ENCODE peak calls at places on chromosomes 1 and 21, in eight cellular contexts. U is GM23338, Z is mammary epithelial cell, C is hepatocyte, G is neural progenitor cell, D is fibroblast of lung, F is PC-3, N is endothelial cell of umbilical vein. I is an unnamed sample.

GRCh38 chr1:50422946-50423669 is at the start of gene DMRTA2:
- DNase-seq in U (peak), Z (peak), C (no peak), G (peak), D (peak), F (no peak), N (peak), I (no peak)

GRCh38 chr1:237972186-237972585 is 81.5 kb upstream of the ZP4 start:
- DNase-seq in U (no peak), Z (no peak), C (no peak), G (no peak), D (no peak), F (no peak), N (no peak), I (no peak)

GRCh38 chr1:206556047-206556747 is 48.9 kb downstream of the RASSF5 start:
- DNase-seq in U (no peak), Z (no peak), C (no peak), G (no peak), D (no peak), F (peak), N (no peak), I (no peak)

GRCh38 chr1:84726593-84727275 is 36.5 kb upstream of the SSX2IP start:
- DNase-seq in U (no peak), Z (no peak), C (no peak), G (no peak), D (peak), F (peak), N (peak), I (no peak)

GRCh38 chr1:178538192-178538916 is 25.4 kb downstream of the TEX35 start:
- DNase-seq in U (no peak), Z (peak), C (peak), G (no peak), D (peak), F (peak), N (no peak), I (no peak)

GRCh38 chr1:186164773-186165172 is 210.3 kb downstream of the TPR start:
- DNase-seq in U (no peak), Z (no peak), C (no peak), G (no peak), D (no peak), F (peak), N (no peak), I (no peak)

GRCh38 chr1:158105342-158105741 is 75.4 kb upstream of the CD1D start:
- DNase-seq in U (peak), Z (no peak), C (no peak), G (no peak), D (no peak), F (no peak), N (no peak), I (no peak)

GRCh38 chr21:33199516-33200217 is 30.1 kb upstream of the IFNAR2 start:
- DNase-seq in U (peak), Z (peak), C (peak), G (peak), D (peak), F (peak), N (peak), I (peak)

GRCh38 chr1:45012639-45013278 is 705 bp downstream of the UROD start:
- DNase-seq in U (peak), Z (peak), C (peak), G (peak), D (peak), F (peak), N (peak), I (no peak)

GRCh38 chr1:216210081-216210480 is 213.2 kb downstream of the USH2A start:
- DNase-seq in U (no peak), Z (no peak), C (no peak), G (no peak), D (peak), F (peak), N (no peak), I (no peak)

GRCh38 chr1:55043011-55043410 is 3.7 kb downstream of the PCSK9 start:
- DNase-seq in U (no peak), Z (no peak), C (no peak), G (no peak), D (no peak), F (no peak), N (no peak), I (no peak)

GRCh38 chr21:45562401-45562800 is 20.2 kb upstream of the SLC19A1 start:
- DNase-seq in U (no peak), Z (no peak), C (no peak), G (no peak), D (peak), F (no peak), N (no peak), I (no peak)

GRCh38 chr1:59071289-59071688 is 225.6 kb upstream of the FGGY start:
- DNase-seq in U (no peak), Z (no peak), C (no peak), G (no peak), D (no peak), F (no peak), N (no peak), I (no peak)

GRCh38 chr1:31637915-31638673 is 6.6 kb downstream of the PEF1 start:
- DNase-seq in U (no peak), Z (peak), C (no peak), G (no peak), D (no peak), F (no peak), N (no peak), I (no peak)

GRCh38 chr1:204255966-204256365 is 42.2 kb upstream of the GOLT1A start:
- DNase-seq in U (peak), Z (no peak), C (no peak), G (no peak), D (peak), F (no peak), N (peak), I (no peak)

GRCh38 chr1:108590947-108591346 is 31.0 kb downstream of the EEIG2 start:
- DNase-seq in U (peak), Z (peak), C (peak), G (no peak), D (peak), F (peak), N (peak), I (no peak)

GRCh38 chr1:50796277-50796676 is 163.8 kb downstream of the FAF1 start:
- DNase-seq in U (no peak), Z (no peak), C (no peak), G (no peak), D (no peak), F (no peak), N (peak), I (no peak)

GRCh38 chr1:112956503-112957132 is 622 bp upstream of the SLC16A1 start:
- DNase-seq in U (peak), Z (peak), C (peak), G (peak), D (no peak), F (no peak), N (no peak), I (no peak)

GRCh38 chr1:84538599-84538998 is 32.2 kb upstream of the GNG5 start:
- DNase-seq in U (no peak), Z (no peak), C (no peak), G (no peak), D (no peak), F (no peak), N (no peak), I (no peak)

GRCh38 chr1:197918815-197919522 is 1.8 kb downstream of the LHX9 start:
- DNase-seq in U (no peak), Z (no peak), C (no peak), G (peak), D (no peak), F (no peak), N (peak), I (no peak)

GRCh38 chr1:54256756-54257155 is 56.8 kb downstream of the MRPL37 start:
- DNase-seq in U (no peak), Z (no peak), C (peak), G (no peak), D (no peak), F (no peak), N (no peak), I (no peak)

GRCh38 chr21:37784591-37785318 is 131.5 kb downstream of the KCNJ6 start:
- DNase-seq in U (no peak), Z (no peak), C (no peak), G (no peak), D (no peak), F (no peak), N (no peak), I (no peak)

GRCh38 chr1:24465638-24466037 is 37.0 kb upstream of the RCAN3 start:
- DNase-seq in U (no peak), Z (no peak), C (no peak), G (no peak), D (no peak), F (no peak), N (no peak), I (no peak)

GRCh38 chr1:205500240-205501218 is 3.9 kb upstream of the CDK18 start:
- DNase-seq in U (peak), Z (peak), C (no peak), G (no peak), D (peak), F (peak), N (no peak), I (no peak)

GRCh38 chr1:159803946-159804695 is 2.0 kb downstream of the FCRL6 start:
- DNase-seq in U (peak), Z (no peak), C (no peak), G (no peak), D (no peak), F (no peak), N (no peak), I (no peak)
- TF ChIP-seq CTCF in U (peak), Z (no peak), C (no peak), G (no peak), D (no peak), F (no peak), N (no peak), I (peak)

GRCh38 chr1:231162300-231162969 is 577 bp downstream of the TRIM67 start:
- DNase-seq in U (peak), Z (peak), C (peak), G (peak), D (peak), F (no peak), N (peak), I (no peak)

GRCh38 chr1:231161711-231162299 is at the start of gene TRIM67:
- DNase-seq in U (peak), Z (no peak), C (peak), G (peak), D (peak), F (no peak), N (peak), I (no peak)

GRCh38 chr1:231159202-231159962 is 2.5 kb upstream of the TRIM67 start:
- DNase-seq in U (no peak), Z (no peak), C (no peak), G (no peak), D (no peak), F (no peak), N (no peak), I (no peak)

GRCh38 chr1:231159963-231160761 is 1.7 kb upstream of the TRIM67 start:
- DNase-seq in U (no peak), Z (no peak), C (no peak), G (no peak), D (no peak), F (no peak), N (no peak), I (no peak)

DNA sequence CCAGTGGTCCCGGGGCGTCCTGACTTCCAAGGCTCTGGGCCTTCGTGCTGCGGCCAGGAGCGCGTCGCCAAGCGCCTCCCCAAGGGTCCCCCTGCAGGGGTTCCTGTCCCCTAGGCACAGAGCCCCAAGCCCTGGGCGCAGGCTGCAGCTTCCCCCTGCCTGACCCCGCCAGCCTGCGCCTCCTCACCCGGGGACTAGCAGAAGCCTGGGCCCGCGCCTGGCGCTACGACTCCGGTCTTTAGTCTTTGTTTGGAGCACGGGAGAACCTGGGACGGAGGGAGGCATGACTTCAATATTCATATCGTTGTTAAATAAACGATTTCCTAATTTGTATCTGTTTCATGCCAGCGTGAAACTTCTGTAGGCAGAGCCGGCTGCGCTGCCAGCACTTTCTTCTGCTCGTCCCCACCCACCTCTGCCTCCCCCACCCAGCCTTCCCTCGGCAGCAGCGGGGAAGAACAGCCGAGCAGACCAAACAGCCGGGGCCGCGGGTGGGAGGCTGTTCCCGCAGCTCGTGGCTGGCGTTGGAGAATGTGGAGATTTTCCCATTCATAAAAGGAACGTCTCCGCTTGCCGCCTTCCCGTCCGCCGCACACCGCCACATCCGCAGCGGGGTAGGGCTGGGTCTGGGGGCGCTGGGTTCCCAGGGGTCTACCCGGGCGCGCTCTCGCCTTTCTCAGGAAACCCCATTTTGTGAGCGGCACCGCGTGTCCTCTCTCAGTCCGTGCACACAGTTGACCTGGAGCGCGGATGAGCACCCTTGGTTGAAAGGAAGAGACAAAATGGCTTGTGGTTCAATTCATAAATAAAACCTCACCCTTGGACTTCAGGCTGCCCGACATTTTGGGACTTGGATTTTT is 777 bp upstream of the TRIM67 start:
- DNase-seq in U (peak), Z (no peak), C (no peak), G (peak), D (no peak), F (no peak), N (no peak), I (no peak)
- TF ChIP-seq EZH2 in U (peak), Z (peak), C (no peak), G (peak), D (no peak), F (no peak), N (peak), I (no peak)

DNA sequence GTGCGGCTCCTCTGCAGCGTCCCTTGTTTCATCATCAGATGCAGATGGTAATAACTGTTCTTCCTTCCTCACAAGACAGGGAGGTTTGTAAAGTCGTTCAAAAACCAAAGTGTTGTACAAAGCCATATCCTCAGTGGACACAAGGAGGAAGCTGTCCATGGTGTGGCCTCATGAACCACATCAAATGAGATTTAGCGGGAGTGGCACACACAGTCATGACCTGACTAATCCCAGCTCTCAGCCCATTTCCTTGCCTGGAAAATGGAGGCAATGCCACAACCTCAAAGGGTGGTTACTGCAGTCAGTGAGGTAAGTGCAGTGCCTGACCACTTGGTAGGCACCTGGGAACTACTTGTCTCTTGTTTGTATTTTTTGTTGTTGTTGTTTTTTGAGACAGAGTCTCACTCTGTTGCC is 13.4 kb downstream of the ENTREP3 start:
- DNase-seq in U (no peak), Z (no peak), C (no peak), G (no peak), D (no peak), F (peak), N (no peak), I (no peak)
- H2AFZ ChIP-seq in U (no peak), Z (no peak), C (no peak), G (no peak), D (no peak), F (no peak), N (no peak), I (no peak)

DNA sequence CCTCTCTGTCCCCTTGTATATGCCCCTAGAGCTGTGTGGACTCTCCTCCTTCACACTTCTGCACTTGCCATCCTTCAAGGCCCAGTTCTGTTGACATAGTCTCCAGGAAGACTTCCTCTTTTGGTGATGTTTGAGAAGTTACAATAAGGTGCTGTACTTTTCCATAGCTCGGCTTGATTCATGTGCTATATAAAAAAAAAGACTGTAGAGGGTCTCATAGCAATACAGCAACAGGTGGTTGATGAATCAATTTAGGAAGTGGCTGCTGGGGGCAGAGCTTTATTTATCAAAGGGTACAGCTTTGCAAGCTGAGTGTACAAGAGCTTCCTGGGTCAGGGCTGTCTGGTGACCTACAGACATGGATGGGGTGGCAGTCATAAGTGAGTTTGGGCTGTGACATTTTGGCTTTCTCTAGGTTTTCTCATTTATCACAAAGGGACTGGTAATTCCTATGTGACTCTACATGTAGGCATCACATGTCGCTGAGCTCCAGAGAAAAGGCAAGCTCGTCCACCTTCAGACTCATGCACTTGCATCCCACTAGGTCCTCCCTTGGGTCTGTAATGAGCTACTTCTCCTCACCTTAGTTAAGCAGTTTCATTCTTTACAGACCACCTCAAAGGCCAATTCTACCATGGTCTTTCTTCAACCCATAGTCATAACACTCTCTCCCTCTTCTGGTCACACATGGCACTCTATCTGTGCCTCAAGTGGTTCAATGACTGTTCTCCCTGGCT is 102.5 kb downstream of the RUNX1 start:
- DNase-seq in U (no peak), Z (no peak), C (no peak), G (no peak), D (no peak), F (no peak), N (no peak), I (no peak)
- TF ChIP-seq CTCF in U (peak), Z (no peak), C (no peak), G (no peak), D (no peak), F (no peak), N (no peak), I (no peak)

DNA sequence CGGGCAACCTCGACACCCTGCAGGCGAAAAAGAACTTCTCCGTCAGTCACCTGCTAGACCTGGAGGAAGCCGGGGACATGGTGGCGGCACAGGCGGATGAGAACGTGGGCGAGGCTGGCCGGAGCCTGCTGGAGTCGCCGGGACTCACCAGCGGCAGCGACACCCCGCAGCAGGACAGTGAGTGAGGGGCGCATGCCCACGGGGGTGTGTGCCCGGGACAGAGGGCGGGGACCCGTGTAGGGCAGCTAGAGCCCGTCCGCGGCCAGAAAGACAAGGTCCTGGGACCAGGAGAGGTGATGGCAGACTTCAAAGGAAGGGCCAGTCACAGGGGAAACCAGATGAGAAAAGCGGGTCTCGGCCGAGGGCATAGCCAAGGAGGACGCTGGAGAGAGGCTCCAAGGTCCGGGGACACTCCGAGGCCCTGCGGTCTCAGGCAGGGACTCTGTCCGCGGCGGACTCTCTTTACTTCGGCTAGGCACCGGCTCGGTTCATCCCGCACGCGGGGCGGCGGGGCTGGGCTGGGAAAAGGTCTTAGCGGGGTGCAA is 424 bp downstream of the PRRX1 start:
- DNase-seq in U (peak), Z (peak), C (no peak), G (peak), D (no peak), F (no peak), N (peak), I (no peak)
- TF ChIP-seq EZH2 in U (peak), Z (no peak), C (peak), G (peak), D (no peak), F (no peak), N (peak), I (no peak)

GRCh38 chr1:208785629-208786028 is 541.4 kb upstream of the PLXNA2 start:
- DNase-seq in U (no peak), Z (no peak), C (no peak), G (no peak), D (no peak), F (no peak), N (no peak), I (no peak)

GRCh38 chr1:208793946-208794345 is 549.8 kb upstream of the PLXNA2 start:
- DNase-seq in U (no peak), Z (no peak), C (no peak), G (no peak), D (no peak), F (no peak), N (peak), I (no peak)

GRCh38 chr1:208788013-208788412 is 543.8 kb upstream of the PLXNA2 start:
- DNase-seq in U (peak), Z (no peak), C (no peak), G (no peak), D (no peak), F (no peak), N (no peak), I (no peak)

GRCh38 chr1:208787219-208787618 is 543.0 kb upstream of the PLXNA2 start:
- DNase-seq in U (no peak), Z (no peak), C (no peak), G (no peak), D (no peak), F (no peak), N (no peak), I (no peak)

GRCh38 chr1:208791458-208791857 is 547.3 kb upstream of the PLXNA2 start:
- DNase-seq in U (no peak), Z (peak), C (peak), G (no peak), D (peak), F (peak), N (no peak), I (no peak)
- H2AFZ ChIP-seq in U (peak), Z (peak), C (no peak), G (peak), D (no peak), F (no peak), N (no peak), I (no peak)

GRCh38 chr1:187999973-188000372 is 1171.2 kb downstream of the PLA2G4A start:
- DNase-seq in U (peak), Z (no peak), C (peak), G (no peak), D (no peak), F (peak), N (no peak), I (no peak)
- TF ChIP-seq CTCF in U (peak), Z (peak), C (peak), G (peak), D (peak), F (peak), N (no peak), I (peak)